ENCODE peak calls at places on chromosomes 2 and 18, in seven cellular contexts. S, U, G, R, C, Q and F are unnamed samples.

GRCh38 chr2:98532761-98533160 is 75.6 kb downstream of the COA5 start:
- DNase-seq in S (no peak), Q (no peak), C (no peak), G (no peak), U (no peak), R (no peak), F (no peak)

GRCh38 chr2:16318051-16318450 is 347.6 kb downstream of the CYRIA start:
- DNase-seq in R (no peak), C (no peak), S (no peak), U (no peak), G (no peak), Q (no peak), F (no peak)

GRCh38 chr18:10476430-10476829 is 22.0 kb downstream of the APCDD1 start:
- DNase-seq in G (no peak), U (no peak), C (no peak), S (peak), Q (no peak), R (no peak), F (peak)

GRCh38 chr18:55319517-55319905 is 268.5 kb downstream of the TCF4 start:
- DNase-seq in R (no peak), S (peak), U (no peak), G (no peak), Q (no peak), C (no peak), F (no peak)

GRCh38 chr18:70380915-70381896 is 92.4 kb downstream of the SOCS6 start:
- DNase-seq in U (peak), C (no peak), R (peak), S (no peak), G (peak), Q (peak), F (no peak)

GRCh38 chr18:78130232-78131195 is 849.1 kb upstream of the SALL3 start:
- DNase-seq in U (no peak), G (no peak), C (no peak), Q (no peak), R (no peak), S (no peak), F (no peak)

GRCh38 chr18:29647700-29648099 is 1394.8 kb downstream of the DSC3 start:
- DNase-seq in Q (no peak), S (no peak), R (no peak), G (no peak), C (no peak), U (no peak), F (no peak)

GRCh38 chr2:110790907-110791306 is 58.5 kb downstream of the ACOXL start:
- DNase-seq in G (no peak), S (no peak), R (no peak), U (no peak), C (no peak), Q (no peak), F (no peak)

GRCh38 chr2:119156105-119156890 is 2.3 kb downstream of the C1QL2 start:
- DNase-seq in G (peak), S (no peak), U (peak), Q (no peak), R (peak), C (no peak), F (no peak)

GRCh38 chr18:37570336-37570930 is 4.8 kb upstream of the CELF4 start:
- DNase-seq in R (peak), G (no peak), Q (no peak), S (no peak), U (peak), C (no peak), F (no peak)

GRCh38 chr18:48139427-48140347 is 209.2 kb upstream of the SMAD2 start:
- DNase-seq in S (no peak), C (no peak), R (no peak), U (no peak), Q (no peak), G (no peak), F (no peak)

GRCh38 chr2:158795110-158795924 is at the start of gene DAPL1:
- DNase-seq in S (no peak), U (no peak), R (peak), C (no peak), G (no peak), Q (no peak), F (no peak)

GRCh38 chr2:98730851-98731708 is at the start of gene MGAT4A:
- DNase-seq in U (peak), Q (peak), S (no peak), G (peak), R (peak), C (peak), F (peak)

GRCh38 chr18:3492166-3492565 is 42.2 kb downstream of the TGIF1 start:
- DNase-seq in G (no peak), R (no peak), U (no peak), C (no peak), Q (no peak), S (no peak), F (no peak)

GRCh38 chr2:110852541-110853263 is 120.3 kb downstream of the ACOXL start:
- DNase-seq in G (no peak), C (no peak), Q (peak), U (peak), S (no peak), R (no peak), F (no peak)

GRCh38 chr2:238426568-238427434 is at the start of gene ASB1:
- DNase-seq in S (peak), R (peak), G (peak), Q (peak), C (peak), U (peak), F (peak)

GRCh38 chr2:88016948-88017779 is 817 bp upstream of the RNU2-63P start:
- DNase-seq in U (no peak), S (no peak), R (peak), Q (no peak), G (peak), C (no peak), F (no peak)

GRCh38 chr2:132849118-132849517 is 179.1 kb upstream of the LYPD1 start:
- DNase-seq in R (no peak), G (no peak), S (peak), Q (no peak), C (no peak), U (no peak), F (no peak)

GRCh38 chr2:169673921-169674320 is 20.3 kb downstream of the CFAP210 start:
- DNase-seq in G (no peak), C (no peak), U (no peak), S (no peak), R (no peak), Q (no peak), F (no peak)

GRCh38 chr2:231483398-231484329 is 19.4 kb upstream of the NCL start:
- DNase-seq in S (no peak), C (no peak), R (no peak), U (peak), Q (no peak), G (no peak), F (no peak)

GRCh38 chr2:735670-736218 is 58.5 kb upstream of the TMEM18 start:
- DNase-seq in Q (no peak), S (no peak), C (no peak), G (no peak), R (peak), U (no peak), F (no peak)

GRCh38 chr2:237445611-237446332 is 31.8 kb upstream of the COL6A3 start:
- DNase-seq in S (no peak), Q (no peak), U (no peak), C (no peak), R (no peak), G (no peak), F (no peak)

GRCh38 chr2:201871471-201871870 is 65.1 kb downstream of the CDK15 start:
- DNase-seq in U (no peak), C (no peak), G (no peak), S (no peak), R (no peak), Q (no peak), F (no peak)

GRCh38 chr2:89767581-89768435 is 1076.3 kb downstream of the RPIA start:
- DNase-seq in U (no peak), R (no peak), S (no peak), Q (no peak), C (no peak), G (no peak), F (no peak)

GRCh38 chr2:219104107-219105050 is 43.7 kb upstream of the IHH start:
- DNase-seq in C (peak), Q (peak), U (peak), G (peak), R (peak), S (peak), F (peak)

GRCh38 chr18:71727909-71728308 is 816.2 kb downstream of the CBLN2 start:
- DNase-seq in R (no peak), S (no peak), Q (no peak), U (no peak), C (no peak), G (no peak), F (no peak)

GRCh38 chr2:220783651-220784050 is 788.5 kb downstream of the EPHA4 start:
- DNase-seq in S (no peak), G (no peak), R (no peak), Q (no peak), C (no peak), U (no peak), F (no peak)

GRCh38 chr2:24272161-24272802 is 88.1 kb downstream of the ITSN2 start:
- DNase-seq in C (no peak), Q (no peak), R (peak), S (no peak), G (no peak), U (no peak), F (peak)

GRCh38 chr2:237695201-237695780 is 67.9 kb downstream of the LRRFIP1 start:
- DNase-seq in C (no peak), R (no peak), G (no peak), S (peak), Q (peak), U (peak), F (peak)

GRCh38 chr2:70574618-70575017 is 21.0 kb upstream of the TGFA start:
- DNase-seq in S (no peak), Q (no peak), R (no peak), U (no peak), C (no peak), G (no peak), F (no peak)

GRCh38 chr2:24919100-24919976 is 699 bp downstream of the ADCY3 start:
- DNase-seq in R (peak), G (peak), S (peak), Q (peak), U (no peak), C (no peak), F (peak)

GRCh38 chr2:180696005-180696404 is 284.4 kb upstream of the UBE2E3 start:
- DNase-seq in S (no peak), G (no peak), C (no peak), Q (no peak), R (no peak), U (no peak), F (no peak)

GRCh38 chr2:223526106-223526505 is 76.1 kb downstream of the SCG2 start:
- DNase-seq in R (no peak), Q (no peak), S (no peak), U (no peak), G (no peak), C (no peak), F (no peak)

DNA sequence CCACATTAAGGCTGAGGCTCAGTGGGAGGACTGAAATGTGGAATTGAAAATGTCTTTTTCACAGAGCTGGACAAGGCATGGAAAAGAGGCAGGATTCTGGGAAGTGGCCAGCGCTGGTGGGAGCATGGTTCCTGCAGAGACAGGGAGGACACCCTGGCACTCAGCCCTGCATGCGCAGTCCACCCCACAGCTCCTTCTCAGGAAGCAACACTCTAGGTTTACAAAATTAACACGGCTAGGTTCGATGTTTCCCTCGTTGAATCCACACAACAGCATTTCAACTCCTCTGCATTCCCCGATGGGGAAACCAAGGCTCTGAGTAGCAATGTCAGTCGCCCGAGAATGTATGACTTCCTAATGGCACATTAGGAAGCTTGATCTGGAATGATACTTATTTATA is 158.2 kb upstream of the FHL2 start:
- DNase-seq in C (no peak), Q (no peak), U (peak), G (no peak), S (no peak), R (no peak), F (no peak)
- H2AK5ac ChIP-seq in C (no peak), Q (no peak), U (no peak), G (no peak), S (no peak), R (no peak), F (no peak)

GRCh38 chr18:39994521-39994920 is 1960.5 kb upstream of the PIK3C3 start:
- DNase-seq in Q (peak), C (no peak), G (no peak), U (no peak), S (no peak), R (peak), F (no peak)

DNA sequence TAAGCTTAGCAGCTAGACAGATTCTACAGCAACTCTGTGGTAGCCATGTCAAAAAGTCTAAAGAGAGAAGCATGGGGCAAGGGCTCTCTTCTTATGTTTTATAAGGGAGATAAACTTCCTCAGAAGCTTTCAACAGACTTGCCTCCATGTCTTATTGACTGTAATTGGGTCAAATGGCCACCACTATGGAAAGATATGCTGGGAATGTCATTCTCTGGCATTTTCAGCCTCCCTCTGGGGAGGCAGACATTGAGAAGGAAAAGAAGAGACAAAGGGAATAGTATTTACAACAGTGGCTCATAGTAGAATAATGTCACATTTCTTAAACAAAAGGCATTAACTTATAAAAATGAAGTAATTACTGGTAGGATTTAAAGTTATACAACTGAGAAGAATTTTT is 1964.5 kb upstream of the PIK3C3 start:
- DNase-seq in C (no peak), Q (no peak), S (no peak), U (no peak), R (peak), G (no peak), F (no peak)
- H2AK5ac ChIP-seq in C (no peak), Q (no peak), S (no peak), U (no peak), R (no peak), G (no peak), F (no peak)

GRCh38 chr2:37672104-37672869 is 845 bp upstream of the CDC42EP3 start:
- DNase-seq in Q (peak), C (peak), G (peak), R (peak), S (peak), U (peak), F (peak)

GRCh38 chr2:37672870-37673184 is 1.4 kb upstream of the CDC42EP3 start:
- DNase-seq in U (no peak), Q (no peak), C (no peak), S (no peak), G (no peak), R (no peak), F (no peak)

GRCh38 chr2:37671816-37672103 is 318 bp upstream of the CDC42EP3 start:
- DNase-seq in Q (peak), C (no peak), R (no peak), G (no peak), S (no peak), U (no peak), F (no peak)

GRCh38 chr2:37670378-37671012 is 947 bp downstream of the CDC42EP3 start:
- DNase-seq in U (no peak), G (no peak), R (no peak), Q (no peak), S (no peak), C (no peak), F (peak)

DNA sequence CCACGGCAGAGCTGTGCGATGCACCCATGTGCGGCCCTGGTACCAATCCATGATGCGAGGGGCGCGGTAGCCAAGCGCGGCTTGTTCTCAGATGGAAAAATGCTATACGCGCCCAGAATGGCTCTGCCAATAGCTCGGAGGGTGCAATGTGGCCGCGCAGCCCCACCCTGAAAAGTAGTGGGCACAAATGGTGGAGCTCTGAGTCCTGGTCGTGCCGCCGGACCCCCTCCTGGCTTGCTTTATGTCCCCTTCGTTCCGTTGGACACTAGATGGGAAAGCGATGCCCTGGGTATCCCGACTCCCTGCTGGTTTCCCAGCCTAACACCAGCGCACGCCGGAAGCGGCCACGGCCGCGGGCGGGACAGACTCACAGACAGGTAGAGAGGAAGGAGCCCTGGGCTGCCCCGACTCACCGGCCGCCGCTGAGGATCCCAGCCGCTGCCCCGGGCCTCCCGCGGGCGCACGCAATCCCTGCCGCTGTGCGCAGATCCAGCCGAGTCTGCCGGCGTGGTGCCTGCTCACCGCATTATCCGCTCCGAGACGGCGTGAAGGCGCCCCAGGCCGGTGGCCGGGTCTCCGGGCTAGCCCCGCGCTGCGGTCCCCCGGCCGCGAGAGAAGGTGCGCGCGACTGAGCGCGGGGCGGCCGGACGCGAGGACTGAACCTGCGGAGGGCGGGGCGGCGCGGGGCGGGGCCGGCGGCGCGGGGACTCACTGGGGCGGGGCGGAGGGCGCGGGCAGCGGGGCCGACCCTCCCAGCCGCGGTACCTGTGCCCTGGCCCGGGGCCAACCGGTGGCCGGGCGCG is at the start of gene CDC42EP3:
- DNase-seq in U (peak), S (no peak), R (peak), G (peak), C (no peak), Q (peak), F (peak)
- H2AK5ac ChIP-seq in U (no peak), S (peak), R (no peak), G (peak), C (no peak), Q (peak), F (peak)

GRCh38 chr2:197277726-197278259 is 32.8 kb downstream of the ANKRD44 start:
- DNase-seq in R (no peak), Q (no peak), S (no peak), G (no peak), C (no peak), U (no peak), F (no peak)
- H2AK5ac ChIP-seq in R (no peak), Q (no peak), S (no peak), G (no peak), C (no peak), U (no peak), F (no peak)

GRCh38 chr2:178777577-178777976 is 29.6 kb downstream of the TTN start:
- DNase-seq in S (no peak), Q (no peak), U (no peak), C (no peak), R (no peak), G (no peak), F (no peak)

GRCh38 chr2:178775975-178776374 is 31.2 kb downstream of the TTN start:
- DNase-seq in U (no peak), R (no peak), S (no peak), C (no peak), Q (no peak), G (no peak), F (no peak)

GRCh38 chr2:178782236-178782635 is 25.0 kb downstream of the TTN start:
- DNase-seq in G (no peak), R (no peak), U (no peak), Q (no peak), C (no peak), S (no peak), F (no peak)

GRCh38 chr2:178776725-178777124 is 30.5 kb downstream of the TTN start:
- DNase-seq in U (no peak), S (no peak), C (no peak), R (no peak), Q (no peak), G (no peak), F (no peak)
- H2AK5ac ChIP-seq in U (no peak), S (no peak), C (no peak), R (no peak), Q (no peak), G (no peak), F (no peak)

GRCh38 chr2:2623939-2624338 is 292.9 kb upstream of the MYT1L start:
- DNase-seq in S (no peak), R (no peak), U (no peak), G (no peak), C (no peak), Q (no peak), F (no peak)
- H2AK5ac ChIP-seq in S (no peak), R (no peak), U (no peak), G (no peak), C (no peak), Q (no peak), F (no peak)

GRCh38 chr2:8433390-8433789 is 248.5 kb upstream of the ID2 start:
- DNase-seq in G (no peak), U (no peak), S (no peak), C (no peak), R (peak), Q (no peak), F (no peak)
- H2AK5ac ChIP-seq in G (no peak), U (no peak), S (no peak), C (no peak), R (no peak), Q (no peak), F (no peak)

DNA sequence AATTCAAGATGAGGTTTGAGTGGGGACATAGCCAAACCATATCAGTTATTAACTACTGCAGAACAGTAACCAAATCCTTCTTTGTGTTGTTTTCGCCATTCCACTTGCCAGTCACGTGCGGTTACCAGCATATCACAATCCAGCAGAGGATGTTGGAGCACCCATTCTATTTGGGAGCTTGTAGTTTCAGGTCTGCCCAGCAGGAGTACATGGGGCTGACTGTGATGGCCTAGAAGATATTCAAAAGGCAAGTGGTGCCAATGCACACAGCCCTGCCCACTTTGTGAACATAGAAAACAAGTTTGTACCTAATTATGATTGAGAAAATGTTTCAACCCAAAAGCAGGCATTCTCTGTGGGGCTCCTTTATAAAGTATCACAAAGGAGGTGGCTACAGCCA is 57.0 kb downstream of the ZNF519 start:
- DNase-seq in S (no peak), Q (no peak), U (no peak), C (no peak), G (no peak), R (peak), F (no peak)
- H2AK5ac ChIP-seq in S (no peak), Q (no peak), U (no peak), C (no peak), G (no peak), R (no peak), F (no peak)